ENCODE peak calls at places on chromosome 6, in four cellular contexts. One of them, this sample, is unnamed.
A peak's percentile ranks its signal among the peaks of the same experiment; 100 is the strongest.

GRCh38 chr6:119830494-119831295 is 481.1 kb upstream of the MAN1A1 start:
- DNase-seq in AG04450: no peak
- DNase-seq in stomach: no peak
- DNase-seq in prostate gland: no peak
- DNase-seq in this sample: no peak

GRCh38 chr6:22717906-22718305 is 148.5 kb downstream of the HDGFL1 start:
- DNase-seq in stomach: peak; percentile 46
- DNase-seq in prostate gland: peak; percentile 17
- DNase-seq in AG04450: no peak
- DNase-seq in this sample: no peak

GRCh38 chr6:10146723-10147451 is 268.0 kb downstream of the TFAP2A start:
- DNase-seq in AG04450: no peak
- DNase-seq in prostate gland: no peak
- DNase-seq in stomach: no peak
- DNase-seq in this sample: no peak

GRCh38 chr6:168903638-168904345 is 349.9 kb downstream of the THBS2 start:
- DNase-seq in prostate gland: no peak
- DNase-seq in stomach: no peak
- DNase-seq in AG04450: no peak
- DNase-seq in this sample: no peak

GRCh38 chr6:134466751-134467525 is 149.0 kb upstream of the SGK1 start:
- DNase-seq in stomach: no peak
- DNase-seq in prostate gland: no peak
- DNase-seq in AG04450: no peak
- DNase-seq in this sample: no peak

GRCh38 chr6:28922004-28922840 is 1.6 kb downstream of the TRIM27 start:
- DNase-seq in AG04450: no peak
- DNase-seq in stomach: peak; percentile 69
- DNase-seq in prostate gland: no peak
- DNase-seq in this sample: no peak

GRCh38 chr6:100446115-100446921 is 18.4 kb downstream of the SIM1 start:
- DNase-seq in stomach: no peak
- DNase-seq in AG04450: no peak
- DNase-seq in prostate gland: no peak
- DNase-seq in this sample: no peak

GRCh38 chr6:101722481-101722880 is 329.0 kb downstream of the GRIK2 start:
- DNase-seq in stomach: no peak
- DNase-seq in prostate gland: no peak
- DNase-seq in AG04450: no peak
- DNase-seq in this sample: no peak

GRCh38 chr6:88839280-88839679 is 124.1 kb downstream of the RNGTT start:
- DNase-seq in AG04450: no peak
- DNase-seq in stomach: no peak
- DNase-seq in prostate gland: no peak
- DNase-seq in this sample: no peak

GRCh38 chr6:71420693-71421328 is 132.2 kb downstream of the OGFRL1 start:
- DNase-seq in AG04450: peak; percentile 84
- DNase-seq in stomach: peak; percentile 95
- DNase-seq in prostate gland: peak; percentile 97
- DNase-seq in this sample: peak; percentile 84

GRCh38 chr6:71414486-71414885 is 125.9 kb downstream of the OGFRL1 start:
- DNase-seq in AG04450: no peak
- DNase-seq in prostate gland: no peak
- DNase-seq in stomach: no peak
- DNase-seq in this sample: no peak

GRCh38 chr6:71421611-71422010 is 133.0 kb downstream of the OGFRL1 start:
- DNase-seq in AG04450: no peak
- DNase-seq in prostate gland: no peak
- DNase-seq in stomach: no peak
- DNase-seq in this sample: no peak

GRCh38 chr6:71419217-71419953 is 130.8 kb downstream of the OGFRL1 start:
- DNase-seq in prostate gland: no peak
- DNase-seq in stomach: no peak
- DNase-seq in AG04450: no peak
- DNase-seq in this sample: no peak

DNA sequence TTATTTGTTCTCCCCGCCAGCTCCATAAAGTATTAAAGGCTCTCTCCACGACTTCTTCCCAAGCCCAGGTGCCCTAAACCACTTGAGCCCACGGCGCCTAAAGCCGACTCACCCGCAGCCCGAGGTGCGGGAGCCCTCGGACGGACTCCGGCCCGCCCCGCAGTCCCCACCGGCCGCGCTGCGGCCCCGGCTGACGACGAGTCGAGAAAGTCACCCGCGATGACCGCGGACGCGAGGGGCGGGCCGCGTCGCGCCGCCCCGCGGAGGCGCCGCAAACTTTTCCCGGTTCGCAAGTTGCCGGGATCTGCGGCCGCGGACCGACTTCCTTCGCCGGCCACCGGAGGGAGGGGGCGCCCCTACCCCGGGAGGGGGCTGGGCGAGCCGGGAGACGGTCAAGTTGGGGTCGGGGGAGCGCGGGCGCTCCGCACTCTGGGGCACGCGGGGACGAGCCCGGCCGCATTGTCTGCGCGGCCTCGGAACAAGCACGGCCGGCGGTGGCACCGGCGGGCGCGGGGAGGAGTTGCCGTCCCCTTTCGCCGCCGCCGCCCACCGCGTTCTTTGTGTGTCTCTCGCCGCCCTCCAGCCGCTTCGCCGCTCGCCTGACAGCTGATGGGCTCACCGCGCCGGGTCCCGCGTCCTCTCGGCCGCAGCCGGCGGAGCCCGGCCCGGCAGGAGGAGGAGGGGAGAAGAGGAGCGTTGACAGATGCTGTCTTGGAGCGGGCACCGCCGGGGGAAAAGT is 131.5 kb downstream of the OGFRL1 start:
- DNase-seq in AG04450: no peak
- DNase-seq in prostate gland: peak; percentile 23
- DNase-seq in stomach: peak; percentile 61
- DNase-seq in this sample: peak; percentile 63
- TF ChIP-seq CTCF in AG04450: no peak
- TF ChIP-seq CTCF in prostate gland: peak; percentile 37
- TF ChIP-seq CTCF in stomach: no peak
- TF ChIP-seq CTCF in this sample: no peak

GRCh38 chr6:12290490-12290820 is 294 bp downstream of the EDN1 start:
- DNase-seq in stomach: no peak
- DNase-seq in prostate gland: no peak
- DNase-seq in AG04450: no peak
- DNase-seq in this sample: no peak
- TF ChIP-seq CTCF in stomach: no peak
- TF ChIP-seq CTCF in prostate gland: no peak
- TF ChIP-seq CTCF in AG04450: no peak
- TF ChIP-seq CTCF in this sample: no peak

DNA sequence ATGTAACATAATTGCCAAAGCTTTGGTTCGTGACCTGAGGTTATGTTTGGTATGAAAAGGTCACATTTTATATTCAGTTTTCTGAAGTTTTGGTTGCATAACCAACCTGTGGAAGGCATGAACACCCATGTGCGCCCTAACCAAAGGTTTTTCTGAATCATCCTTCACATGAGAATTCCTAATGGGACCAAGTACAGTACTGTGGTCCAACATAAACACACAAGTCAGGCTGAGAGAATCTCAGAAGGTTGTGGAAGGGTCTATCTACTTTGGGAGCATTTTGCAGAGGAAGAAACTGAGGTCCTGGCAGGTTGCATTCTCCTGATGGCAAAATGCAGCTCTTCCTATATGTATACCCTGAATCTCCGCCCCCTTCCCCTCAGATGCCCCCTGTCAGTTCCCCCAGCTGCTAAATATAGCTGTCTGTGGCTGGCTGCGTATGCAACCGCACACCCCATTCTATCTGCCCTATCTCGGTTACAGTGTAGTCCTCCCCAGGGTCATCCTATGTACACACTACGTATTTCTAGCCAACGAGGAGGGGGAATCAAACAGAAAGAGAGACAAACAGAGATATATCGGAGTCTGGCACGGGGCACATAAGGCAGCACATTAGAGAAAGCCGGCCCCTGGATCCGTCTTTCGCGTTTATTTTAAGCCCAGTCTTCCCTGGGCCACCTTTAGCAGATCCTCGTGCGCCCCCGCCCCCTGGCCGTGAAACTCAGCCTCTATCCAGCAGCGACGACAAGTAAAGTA is 547 bp upstream of the ESR1 start:
- DNase-seq in stomach: no peak
- DNase-seq in prostate gland: no peak
- DNase-seq in AG04450: no peak
- DNase-seq in this sample: no peak
- TF ChIP-seq CTCF in stomach: no peak
- TF ChIP-seq CTCF in prostate gland: no peak
- TF ChIP-seq CTCF in AG04450: no peak
- TF ChIP-seq CTCF in this sample: no peak

GRCh38 chr6:30483677-30484279 is 5.5 kb upstream of the HLA-E start:
- DNase-seq in stomach: no peak
- DNase-seq in AG04450: no peak
- DNase-seq in prostate gland: peak; percentile 32
- DNase-seq in this sample: no peak
- TF ChIP-seq CTCF in stomach: no peak
- TF ChIP-seq CTCF in AG04450: peak; percentile 64
- TF ChIP-seq CTCF in prostate gland: peak; percentile 62
- TF ChIP-seq CTCF in this sample: peak; percentile 60

DNA sequence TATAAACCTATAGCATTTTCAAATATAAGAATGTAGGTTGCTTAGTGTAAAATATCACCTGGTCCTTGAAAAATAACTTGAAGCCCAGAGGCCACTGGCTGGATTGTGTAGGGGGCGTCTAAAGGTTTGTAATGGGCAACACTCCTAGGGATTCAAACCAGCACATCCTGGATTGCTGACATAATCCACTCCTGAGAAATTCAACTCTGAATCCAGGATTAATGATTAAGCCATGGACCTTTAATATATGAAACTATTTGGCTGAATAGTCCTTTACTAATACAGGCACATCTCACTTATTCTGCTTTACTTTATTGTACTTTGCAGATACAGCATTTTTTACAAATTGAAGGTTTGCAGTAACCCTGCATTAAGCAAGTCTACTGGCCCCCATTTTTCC is 160.8 kb downstream of the UBE3D start:
- DNase-seq in prostate gland: no peak
- DNase-seq in stomach: no peak
- DNase-seq in AG04450: no peak
- DNase-seq in this sample: no peak
- TF ChIP-seq CTCF in prostate gland: no peak
- TF ChIP-seq CTCF in stomach: no peak
- TF ChIP-seq CTCF in AG04450: no peak
- TF ChIP-seq CTCF in this sample: no peak

DNA sequence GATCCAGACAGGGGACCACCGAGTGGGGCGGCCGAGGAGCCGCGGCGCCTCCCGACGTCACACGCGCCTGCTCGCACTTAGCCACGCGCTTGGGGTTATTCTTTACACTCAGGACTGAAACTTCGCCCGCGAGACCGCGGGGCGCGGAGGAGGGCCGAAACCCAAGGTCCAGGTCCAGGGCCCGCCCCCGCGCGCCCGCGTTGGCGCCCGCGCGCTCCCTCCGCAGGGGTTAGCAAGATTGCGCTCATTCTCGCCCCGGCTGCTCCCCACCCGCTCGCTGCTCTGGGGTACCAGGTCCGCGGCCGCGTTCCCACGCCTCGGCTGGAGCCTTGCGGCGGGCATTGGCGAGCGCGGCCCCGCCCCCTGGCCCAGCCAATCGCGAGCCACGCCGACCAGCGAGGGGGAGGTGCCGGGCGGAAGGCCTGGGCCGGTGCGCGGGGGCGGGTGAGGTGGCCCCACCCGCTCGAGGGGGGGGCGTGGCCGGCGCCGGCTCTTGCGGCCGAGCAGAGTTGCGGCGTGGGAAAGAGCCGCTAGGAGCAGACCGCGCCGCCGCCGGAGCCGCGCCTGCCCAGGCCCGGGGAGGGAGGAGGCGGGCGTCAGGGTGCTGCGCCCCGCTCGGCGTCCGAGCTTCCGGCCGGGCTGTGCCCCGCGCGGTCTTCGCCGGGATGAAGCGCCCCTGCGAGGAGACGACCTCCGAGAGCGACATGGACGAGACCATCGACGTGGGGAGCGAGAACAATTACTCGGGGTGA is at the start of gene HEY2:
- DNase-seq in AG04450: peak; percentile 36
- DNase-seq in prostate gland: peak; percentile 91
- DNase-seq in stomach: peak; percentile 95
- DNase-seq in this sample: peak; percentile 94
- TF ChIP-seq CTCF in AG04450: no peak
- TF ChIP-seq CTCF in prostate gland: peak; percentile 27
- TF ChIP-seq CTCF in stomach: no peak
- TF ChIP-seq CTCF in this sample: no peak

DNA sequence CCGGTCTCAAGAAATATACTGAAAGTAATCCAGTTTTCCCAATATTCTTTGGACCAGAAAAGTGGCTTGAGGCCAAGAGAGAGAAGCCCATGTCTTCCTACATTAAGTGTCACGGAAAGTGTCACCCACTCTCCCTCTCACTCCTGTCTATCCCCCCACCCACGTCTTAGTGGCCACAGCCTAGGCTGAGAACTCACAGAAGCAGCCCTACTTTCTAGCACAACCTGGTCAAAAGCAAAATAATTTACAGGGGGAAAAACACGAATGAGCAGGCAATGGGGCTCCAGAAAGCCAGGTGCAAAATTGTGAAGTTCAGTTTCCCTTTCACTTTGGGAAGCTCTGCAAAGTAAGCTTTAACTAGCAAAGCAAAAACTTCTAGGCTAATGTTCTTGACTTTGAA is 118.0 kb downstream of the OPRM1 start:
- DNase-seq in AG04450: no peak
- DNase-seq in stomach: no peak
- DNase-seq in prostate gland: no peak
- DNase-seq in this sample: no peak
- TF ChIP-seq CTCF in AG04450: no peak
- TF ChIP-seq CTCF in stomach: no peak
- TF ChIP-seq CTCF in prostate gland: no peak
- TF ChIP-seq CTCF in this sample: no peak

GRCh38 chr6:44002591-44003344 is 124.5 kb downstream of the MRPL14 start:
- DNase-seq in prostate gland: peak; percentile 32
- DNase-seq in AG04450: no peak
- DNase-seq in stomach: peak; percentile 63
- DNase-seq in this sample: peak; percentile 40
- TF ChIP-seq CTCF in prostate gland: peak; percentile 29
- TF ChIP-seq CTCF in AG04450: peak; percentile 34
- TF ChIP-seq CTCF in stomach: no peak
- TF ChIP-seq CTCF in this sample: no peak